ENCODE peak calls at places on chromosome 5, in ten cellular contexts. Z, Y, T, E, O, M, H, B, A and Q are unnamed samples.

GRCh38 chr5:110087829-110088228 is 398.1 kb downstream of the MAN2A1 start:
- DNase-seq in Z (peak; percentile 92), Y (peak; percentile 19), T (no peak), E (no peak), O (no peak), M (no peak), H (no peak), B (no peak), A (peak; percentile 86), Q (no peak)

GRCh38 chr5:61048534-61048933 is 103.5 kb downstream of the NDUFAF2 start:
- DNase-seq in Z (peak; percentile 54), Y (peak; percentile 14), T (no peak), E (peak; percentile 57), O (no peak), M (no peak), H (no peak), B (no peak), A (peak; percentile 87), Q (peak; percentile 42)

GRCh38 chr5:29878599-29878998 is 1314.9 kb upstream of the CDH6 start:
- DNase-seq in Z (no peak), Y (no peak), T (no peak), E (no peak), O (no peak), M (no peak), H (no peak), B (no peak), A (no peak), Q (no peak)

GRCh38 chr5:179217956-179218355 is 127.3 kb downstream of the ADAMTS2 start:
- DNase-seq in Z (no peak), Y (peak; percentile 19), T (no peak), E (no peak), O (no peak), M (no peak), H (no peak), B (no peak), A (no peak), Q (no peak)

GRCh38 chr5:66494437-66494836 is 101.8 kb upstream of the MAST4 start:
- DNase-seq in Z (no peak), Y (no peak), T (no peak), E (no peak), O (no peak), M (no peak), H (no peak), B (no peak), A (no peak), Q (no peak)

GRCh38 chr5:130425405-130425804 is 521.1 kb downstream of the CHSY3 start:
- DNase-seq in Z (no peak), Y (no peak), T (no peak), E (no peak), O (no peak), M (no peak), H (no peak), B (no peak), A (no peak), Q (peak; percentile 8)

GRCh38 chr5:23289162-23289561 is 218.2 kb upstream of the PRDM9 start:
- DNase-seq in Z (no peak), Y (no peak), T (no peak), E (no peak), O (no peak), M (no peak), H (no peak), B (no peak), A (peak; percentile 64), Q (no peak)

GRCh38 chr5:165573445-165573844 is 2068.0 kb downstream of the MAT2B start:
- DNase-seq in Z (peak; percentile 16), Y (no peak), T (no peak), E (no peak), O (no peak), M (no peak), H (no peak), B (no peak), A (peak; percentile 23), Q (no peak)

GRCh38 chr5:133945561-133945960 is 22.9 kb downstream of the C5orf15 start:
- DNase-seq in Z (no peak), Y (no peak), T (no peak), E (no peak), O (no peak), M (no peak), H (no peak), B (peak; percentile 2), A (no peak), Q (no peak)

GRCh38 chr5:50343715-50344114 is 97.4 kb downstream of the EMB start:
- DNase-seq in Z (no peak), Y (no peak), T (no peak), E (no peak), O (no peak), M (no peak), H (no peak), B (no peak), A (no peak), Q (no peak)

GRCh38 chr5:157273131-157273556 is 7.2 kb downstream of the CYFIP2 start:
- DNase-seq in Z (no peak), Y (no peak), T (no peak), E (no peak), O (no peak), M (peak; percentile 70), H (no peak), B (no peak), A (no peak), Q (no peak)

GRCh38 chr5:77380636-77381035 is 111.5 kb downstream of the WDR41 start:
- DNase-seq in Z (no peak), Y (no peak), T (no peak), E (no peak), O (no peak), M (no peak), H (no peak), B (no peak), A (no peak), Q (no peak)

GRCh38 chr5:2029206-2029605 is 146.5 kb upstream of the IRX4 start:
- DNase-seq in Z (peak; percentile 91), Y (no peak), T (no peak), E (peak; percentile 93), O (no peak), M (no peak), H (no peak), B (no peak), A (peak; percentile 93), Q (no peak)

GRCh38 chr5:2031581-2031980 is 148.9 kb upstream of the IRX4 start:
- DNase-seq in Z (no peak), Y (no peak), T (no peak), E (no peak), O (no peak), M (no peak), H (no peak), B (no peak), A (no peak), Q (no peak)

GRCh38 chr5:2030131-2030530 is 147.4 kb upstream of the IRX4 start:
- DNase-seq in Z (peak; percentile 23), Y (no peak), T (no peak), E (peak; percentile 44), O (no peak), M (no peak), H (no peak), B (no peak), A (peak; percentile 64), Q (no peak)

GRCh38 chr5:2036885-2037284 is 154.2 kb upstream of the IRX4 start:
- DNase-seq in Z (no peak), Y (no peak), T (no peak), E (no peak), O (no peak), M (no peak), H (no peak), B (no peak), A (no peak), Q (no peak)

GRCh38 chr5:2032432-2032831 is 149.7 kb upstream of the IRX4 start:
- DNase-seq in Z (no peak), Y (no peak), T (no peak), E (no peak), O (no peak), M (no peak), H (no peak), B (no peak), A (no peak), Q (no peak)
- TF ChIP-seq CTCF in Z (no peak), Y (no peak), T (no peak), E (no peak), O (no peak), M (no peak), H (no peak), B (no peak), A (no peak), Q (no peak)

DNA sequence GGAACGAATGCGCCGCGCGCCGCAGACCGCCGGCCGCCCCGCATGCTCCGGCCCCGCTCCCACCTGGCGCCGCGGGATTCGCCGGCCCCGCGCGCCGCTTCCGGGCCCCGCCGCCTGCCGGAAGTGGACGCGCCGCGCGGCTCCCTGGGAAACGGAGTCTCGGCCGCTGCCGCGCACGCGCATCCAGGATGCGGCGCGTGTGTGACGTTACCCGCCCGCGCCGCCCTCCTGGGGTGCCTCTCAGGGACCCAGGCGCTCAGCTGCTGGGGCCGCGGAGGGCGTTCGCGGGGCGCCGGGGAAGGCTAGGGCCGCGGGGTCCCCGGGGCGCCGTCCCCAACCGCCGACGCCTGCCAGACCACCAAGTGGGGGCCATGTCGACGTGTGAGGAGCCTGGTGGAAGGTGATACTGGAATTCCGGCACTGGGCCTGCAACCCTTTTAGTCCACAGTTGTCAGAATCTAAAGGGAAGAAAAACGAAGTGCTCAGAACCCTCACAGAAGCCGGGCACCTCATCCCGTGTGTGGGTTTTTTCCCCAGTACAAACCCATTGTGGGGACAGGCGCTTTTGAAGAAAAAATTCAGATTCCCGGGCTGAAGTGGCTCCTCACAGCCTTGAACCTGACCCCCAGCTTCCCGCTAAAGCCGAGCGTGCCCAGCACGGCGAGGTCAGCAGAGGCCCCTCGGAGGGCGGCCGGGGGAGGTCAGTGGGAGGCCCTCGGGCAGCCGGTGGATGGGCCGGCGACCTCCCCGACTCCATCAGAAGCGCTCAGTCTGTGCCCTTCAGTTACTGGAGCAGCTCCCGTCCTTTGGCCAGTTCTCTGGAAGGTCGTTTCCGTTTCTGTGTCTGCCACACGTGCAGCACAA is at the start of gene CLPTM1L:
- DNase-seq in Z (peak; percentile 80), Y (peak; percentile 87), T (peak; percentile 92), E (peak; percentile 79), O (peak; percentile 79), M (peak; percentile 91), H (peak; percentile 96), B (peak; percentile 87), A (peak; percentile 78), Q (peak; percentile 83)
- H3K4me3 ChIP-seq in Z (peak within 1 kb of the TSS; percentile 88), Y (peak within 1 kb of the TSS; percentile 87), T (peak within 1 kb of the TSS; percentile 87), E (peak within 1 kb of the TSS; percentile 91), O (peak within 1 kb of the TSS; percentile 85), M (peak within 1 kb of the TSS; percentile 91), H (peak within 1 kb of the TSS; percentile 85), B (peak within 1 kb of the TSS; percentile 95), A (peak within 1 kb of the TSS; percentile 87), Q (peak within 1 kb of the TSS; percentile 94)

GRCh38 chr5:113336975-113337374 is 97.8 kb downstream of the TSSK1B start:
- DNase-seq in Z (peak; percentile 70), Y (peak; percentile 92), T (no peak), E (peak; percentile 91), O (no peak), M (no peak), H (no peak), B (peak; percentile 36), A (peak; percentile 75), Q (peak; percentile 90)
- TF ChIP-seq CTCF in Z (peak; percentile 32), Y (peak; percentile 65), T (no peak), E (peak; percentile 75), O (no peak), M (no peak), H (no peak), B (peak; percentile 43), A (peak; percentile 54), Q (peak; percentile 77)

DNA sequence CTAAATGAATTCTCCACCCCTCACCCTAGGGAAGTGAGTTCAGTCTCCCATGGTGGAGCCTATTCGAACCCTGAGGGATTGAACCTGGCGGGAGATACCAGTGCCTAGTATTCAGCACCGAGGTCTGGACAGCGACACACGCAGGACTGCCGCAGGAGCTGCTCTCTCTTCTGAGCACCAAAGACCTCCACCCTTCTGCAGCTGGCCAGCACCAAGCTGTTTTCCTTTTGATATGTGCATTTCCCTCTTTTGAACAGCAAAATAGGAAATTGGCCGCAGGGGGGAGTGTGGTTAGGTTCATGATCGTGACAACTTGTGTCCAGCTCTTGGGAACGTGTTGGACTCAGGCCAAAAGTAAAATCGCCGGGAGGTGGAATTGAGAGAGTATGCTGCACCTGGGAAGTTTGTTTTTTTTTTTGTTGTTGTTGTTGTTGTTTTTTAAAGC is 1.2 kb upstream of the PCSK1 start:
- DNase-seq in Z (peak; percentile 80), Y (peak; percentile 80), T (peak; percentile 75), E (peak; percentile 76), O (peak; percentile 37), M (peak; percentile 9), H (no peak), B (peak; percentile 66), A (peak; percentile 75), Q (peak; percentile 87)
- H3K4me3 ChIP-seq in Z (no peak overlapping the region), Y (no peak overlapping the region), T (no peak overlapping the region), E (no peak overlapping the region), O (no peak overlapping the region), M (no peak overlapping the region), H (no peak overlapping the region), B (no peak overlapping the region), A (no peak overlapping the region), Q (no peak overlapping the region)